ENCODE peak calls at places on chromosomes 7 and 10, in nine cellular contexts. A is keratinocyte, N is mammary epithelial cell, L is PC-3, R is fibroblast of lung, S is GM23248, Y is MM.1S, Q is GM23338, P is PC-9. Z is an unnamed sample.

GRCh38 chr7:13903997-13904396 is 85.5 kb downstream of the ETV1 start:
- DNase-seq in A (no peak), N (no peak), L (no peak), R (peak), S (peak), Y (no peak), Q (no peak), P (no peak), Z (peak)

GRCh38 chr10:128711776-128712175 is 585.6 kb upstream of the MKI67 start:
- DNase-seq in A (no peak), N (no peak), L (no peak), R (no peak), S (no peak), Y (no peak), Q (no peak), P (no peak), Z (no peak)

GRCh38 chr7:4000139-4000538 is 682.0 kb upstream of the FOXK1 start:
- DNase-seq in A (no peak), N (no peak), L (no peak), R (no peak), S (no peak), Y (no peak), Q (peak), P (no peak), Z (no peak)

GRCh38 chr10:116796910-116797513 is 52.3 kb upstream of the ENO4 start:
- DNase-seq in A (no peak), N (peak), L (peak), R (peak), S (peak), Y (peak), Q (peak), P (peak), Z (peak)

GRCh38 chr7:27709137-27710075 is 30.6 kb upstream of the TAX1BP1 start:
- DNase-seq in A (no peak), N (peak), L (peak), R (peak), S (peak), Y (no peak), Q (no peak), P (peak), Z (no peak)

GRCh38 chr7:87310790-87311419 is 34.6 kb upstream of the CROT start:
- DNase-seq in A (no peak), N (no peak), L (no peak), R (peak), S (peak), Y (no peak), Q (no peak), P (no peak), Z (no peak)

GRCh38 chr7:70446448-70447143 is 685.3 kb upstream of the GALNT17 start:
- DNase-seq in A (no peak), N (no peak), L (no peak), R (no peak), S (no peak), Y (no peak), Q (no peak), P (no peak), Z (no peak)

GRCh38 chr7:143975617-143976016 is 21.0 kb downstream of the OR2F1 start:
- DNase-seq in A (no peak), N (no peak), L (no peak), R (no peak), S (peak), Y (no peak), Q (peak), P (no peak), Z (no peak)

GRCh38 chr7:41994046-41994745 is 242.8 kb downstream of the GLI3 start:
- DNase-seq in A (no peak), N (no peak), L (peak), R (no peak), S (peak), Y (no peak), Q (no peak), P (no peak), Z (no peak)

GRCh38 chr10:1293636-1294440 is 237.7 kb downstream of the WDR37 start:
- DNase-seq in A (no peak), N (no peak), L (no peak), R (no peak), S (no peak), Y (no peak), Q (peak), P (no peak), Z (no peak)

GRCh38 chr7:35727571-35727970 is 32.6 kb upstream of the HERPUD2 start:
- DNase-seq in A (no peak), N (peak), L (no peak), R (no peak), S (peak), Y (no peak), Q (no peak), P (no peak), Z (no peak)

GRCh38 chr10:93115661-93116383 is 42.1 kb downstream of the CYP26A1 start:
- DNase-seq in A (peak), N (peak), L (peak), R (peak), S (peak), Y (peak), Q (peak), P (peak), Z (no peak)

GRCh38 chr7:28346972-28347371 is 65.3 kb upstream of the CREB5 start:
- DNase-seq in A (no peak), N (no peak), L (peak), R (no peak), S (peak), Y (no peak), Q (no peak), P (no peak), Z (no peak)

GRCh38 chr10:89367529-89367928 is 10.3 kb upstream of the IFIT1B start:
- DNase-seq in A (no peak), N (no peak), L (no peak), R (no peak), S (no peak), Y (peak), Q (no peak), P (no peak), Z (no peak)

GRCh38 chr7:22802426-22802825 is 20.2 kb downstream of the TOMM7 start:
- DNase-seq in A (no peak), N (no peak), L (no peak), R (no peak), S (no peak), Y (no peak), Q (peak), P (no peak), Z (no peak)

GRCh38 chr10:28892818-28893547 is 215.7 kb downstream of the BAMBI start:
- DNase-seq in A (no peak), N (peak), L (peak), R (peak), S (no peak), Y (no peak), Q (no peak), P (no peak), Z (no peak)

GRCh38 chr7:3140834-3141233 is 97.2 kb upstream of the CARD11 start:
- DNase-seq in A (no peak), N (no peak), L (no peak), R (no peak), S (no peak), Y (no peak), Q (no peak), P (no peak), Z (no peak)

GRCh38 chr10:128804411-128804810 is 662.6 kb upstream of the MGMT start:
- DNase-seq in A (no peak), N (no peak), L (no peak), R (no peak), S (no peak), Y (no peak), Q (no peak), P (no peak), Z (no peak)

GRCh38 chr7:73885975-73886798 is 25.2 kb downstream of the TMEM270 start:
- DNase-seq in A (no peak), N (no peak), L (no peak), R (peak), S (peak), Y (no peak), Q (peak), P (no peak), Z (no peak)
- TF ChIP-seq EZH2 in A (no peak), N (no peak), L (no peak), R (no peak), S (no peak), Y (no peak), Q (no peak), P (no peak), Z (no peak)

GRCh38 chr10:8052970-8053445 is 1.5 kb upstream of the GATA3 start:
- DNase-seq in A (no peak), N (no peak), L (no peak), R (no peak), S (no peak), Y (no peak), Q (no peak), P (no peak), Z (no peak)
- TF ChIP-seq EZH2 in A (no peak), N (no peak), L (no peak), R (peak), S (no peak), Y (no peak), Q (peak), P (no peak), Z (no peak)

GRCh38 chr7:497346-497745 is 22.3 kb downstream of the PDGFA start:
- DNase-seq in A (no peak), N (no peak), L (no peak), R (no peak), S (no peak), Y (no peak), Q (peak), P (no peak), Z (no peak)

GRCh38 chr7:499853-500485 is 19.7 kb downstream of the PDGFA start:
- DNase-seq in A (no peak), N (no peak), L (no peak), R (no peak), S (no peak), Y (no peak), Q (no peak), P (no peak), Z (no peak)

GRCh38 chr7:496528-497295 is 22.9 kb downstream of the PDGFA start:
- DNase-seq in A (peak), N (peak), L (no peak), R (no peak), S (no peak), Y (no peak), Q (peak), P (no peak), Z (no peak)

GRCh38 chr7:498678-499641 is 20.7 kb downstream of the PDGFA start:
- DNase-seq in A (no peak), N (no peak), L (no peak), R (no peak), S (no peak), Y (no peak), Q (no peak), P (no peak), Z (no peak)

GRCh38 chr7:497946-498655 is 21.5 kb downstream of the PDGFA start:
- DNase-seq in A (no peak), N (no peak), L (no peak), R (no peak), S (no peak), Y (no peak), Q (peak), P (no peak), Z (no peak)
- TF ChIP-seq EZH2 in A (no peak), N (no peak), L (no peak), R (no peak), S (no peak), Y (no peak), Q (no peak), P (no peak), Z (no peak)

GRCh38 chr10:49396666-49396999 is 744 bp upstream of the DRGX start:
- DNase-seq in A (no peak), N (no peak), L (no peak), R (no peak), S (no peak), Y (no peak), Q (no peak), P (no peak), Z (no peak)
- TF ChIP-seq EZH2 in A (no peak), N (no peak), L (no peak), R (no peak), S (peak), Y (no peak), Q (peak), P (no peak), Z (no peak)

GRCh38 chr10:90917968-90918318 is 2.9 kb downstream of the ANKRD1 start:
- DNase-seq in A (no peak), N (no peak), L (no peak), R (no peak), S (no peak), Y (no peak), Q (no peak), P (no peak), Z (no peak)

GRCh38 chr10:90923111-90923731 is 2.3 kb upstream of the ANKRD1 start:
- DNase-seq in A (no peak), N (no peak), L (no peak), R (no peak), S (no peak), Y (no peak), Q (no peak), P (no peak), Z (no peak)

GRCh38 chr10:90921906-90922305 is 1.0 kb upstream of the ANKRD1 start:
- DNase-seq in A (no peak), N (no peak), L (no peak), R (no peak), S (no peak), Y (no peak), Q (no peak), P (no peak), Z (no peak)

GRCh38 chr10:90919683-90920574 is 958 bp downstream of the ANKRD1 start:
- DNase-seq in A (no peak), N (no peak), L (no peak), R (no peak), S (no peak), Y (no peak), Q (peak), P (no peak), Z (no peak)

DNA sequence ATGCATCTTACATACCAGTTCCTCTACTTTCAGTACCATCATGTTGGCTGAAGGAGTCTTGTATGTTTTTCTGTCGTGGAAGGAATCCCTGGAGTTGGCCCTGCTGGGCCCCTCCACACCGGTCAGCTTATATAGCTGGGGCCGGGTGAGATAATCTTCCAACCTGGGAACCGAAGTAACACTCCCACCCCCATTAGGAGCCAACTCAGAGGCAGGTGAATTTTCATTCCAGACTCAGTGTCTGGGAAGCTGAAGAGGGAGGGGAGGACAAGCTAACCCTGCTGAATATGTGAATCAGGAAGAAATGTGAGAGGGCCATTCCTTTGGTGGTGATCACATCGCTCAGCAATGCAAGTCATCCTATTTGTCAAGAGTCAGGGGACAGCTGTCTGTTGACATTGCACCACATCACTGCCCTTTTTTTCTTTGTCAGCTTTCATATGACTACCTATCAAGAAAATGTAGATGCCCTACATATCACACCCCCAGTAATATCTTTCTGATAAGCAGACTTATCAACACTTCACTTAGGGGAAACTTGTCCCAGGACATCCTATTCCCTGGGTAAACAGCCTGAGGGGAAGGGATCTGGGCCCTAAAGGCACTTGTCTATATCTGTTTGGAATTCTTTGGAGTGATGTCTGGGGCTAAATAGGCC is at the start of gene ANKRD1:
- DNase-seq in A (peak), N (peak), L (peak), R (peak), S (peak), Y (no peak), Q (peak), P (peak), Z (no peak)
- TF ChIP-seq EZH2 in A (no peak), N (no peak), L (no peak), R (no peak), S (no peak), Y (no peak), Q (no peak), P (no peak), Z (no peak)